ENCODE peak calls at places on chromosome 4, in five cellular contexts. One of them, this sample, is unnamed.

GRCh38 chr4:113784497-113785254 is 23.1 kb upstream of the CAMK2D start:
- DNase-seq in neural progenitor cell: no peak
- DNase-seq in uterus: no peak
- DNase-seq in BE2C: no peak
- DNase-seq in A549: peak; percentile 47
- DNase-seq in this sample: no peak

GRCh38 chr4:65954416-65954815 is 284.1 kb upstream of the EPHA5 start:
- DNase-seq in neural progenitor cell: no peak
- DNase-seq in uterus: no peak
- DNase-seq in BE2C: no peak
- DNase-seq in A549: no peak
- DNase-seq in this sample: no peak

GRCh38 chr4:96131186-96131585 is 291.3 kb downstream of the PDHA2 start:
- DNase-seq in neural progenitor cell: no peak
- DNase-seq in uterus: no peak
- DNase-seq in BE2C: no peak
- DNase-seq in A549: no peak
- DNase-seq in this sample: no peak

GRCh38 chr4:173763374-173763773 is 233.3 kb upstream of the HAND2 start:
- DNase-seq in neural progenitor cell: no peak
- DNase-seq in uterus: no peak
- DNase-seq in BE2C: no peak
- DNase-seq in A549: no peak
- DNase-seq in this sample: no peak

GRCh38 chr4:100269446-100269845 is 79.2 kb upstream of the DDIT4L start:
- DNase-seq in neural progenitor cell: no peak
- DNase-seq in uterus: no peak
- DNase-seq in BE2C: no peak
- DNase-seq in A549: no peak
- DNase-seq in this sample: no peak

GRCh38 chr4:182795446-182796238 is 121.5 kb downstream of the DCTD start:
- DNase-seq in neural progenitor cell: no peak
- DNase-seq in uterus: no peak
- DNase-seq in BE2C: no peak
- DNase-seq in A549: no peak
- DNase-seq in this sample: no peak

GRCh38 chr4:158845166-158846041 is 76.6 kb downstream of the FNIP2 start:
- DNase-seq in neural progenitor cell: no peak
- DNase-seq in uterus: no peak
- DNase-seq in BE2C: no peak
- DNase-seq in A549: no peak
- DNase-seq in this sample: peak; percentile 64

GRCh38 chr4:10045481-10045880 is 24.2 kb upstream of the SLC2A9 start:
- DNase-seq in neural progenitor cell: no peak
- DNase-seq in uterus: no peak
- DNase-seq in BE2C: no peak
- DNase-seq in A549: peak; percentile 60
- DNase-seq in this sample: no peak

GRCh38 chr4:40484346-40484745 is 145.3 kb downstream of the RBM47 start:
- DNase-seq in neural progenitor cell: no peak
- DNase-seq in uterus: no peak
- DNase-seq in BE2C: no peak
- DNase-seq in A549: no peak
- DNase-seq in this sample: no peak

GRCh38 chr4:56320293-56320692 is 67.0 kb downstream of the AASDH start:
- DNase-seq in neural progenitor cell: no peak
- DNase-seq in uterus: no peak
- DNase-seq in BE2C: no peak
- DNase-seq in A549: peak; percentile 3
- DNase-seq in this sample: no peak

GRCh38 chr4:184695178-184695896 is 38.6 kb downstream of the CENPU start:
- DNase-seq in neural progenitor cell: no peak
- DNase-seq in uterus: no peak
- DNase-seq in BE2C: peak; percentile 52
- DNase-seq in A549: no peak
- DNase-seq in this sample: no peak

GRCh38 chr4:8912506-8912905 is 40.9 kb upstream of the HMX1 start:
- DNase-seq in neural progenitor cell: no peak
- DNase-seq in uterus: no peak
- DNase-seq in BE2C: no peak
- DNase-seq in A549: no peak
- DNase-seq in this sample: no peak

GRCh38 chr4:74919783-74920182 is 13.1 kb upstream of the PARM1 start:
- DNase-seq in neural progenitor cell: no peak
- DNase-seq in uterus: no peak
- DNase-seq in BE2C: no peak
- DNase-seq in A549: no peak
- DNase-seq in this sample: no peak

GRCh38 chr4:64715741-64716140 is 306.5 kb upstream of the TECRL start:
- DNase-seq in neural progenitor cell: no peak
- DNase-seq in uterus: no peak
- DNase-seq in BE2C: no peak
- DNase-seq in A549: no peak
- DNase-seq in this sample: no peak

GRCh38 chr4:79922011-79922410 is 151.0 kb downstream of the ANTXR2 start:
- DNase-seq in neural progenitor cell: no peak
- DNase-seq in uterus: no peak
- DNase-seq in BE2C: no peak
- DNase-seq in A549: no peak
- DNase-seq in this sample: no peak

GRCh38 chr4:74118600-74119351 is 19.8 kb upstream of the CXCL2 start:
- DNase-seq in neural progenitor cell: no peak
- DNase-seq in uterus: no peak
- DNase-seq in BE2C: no peak
- DNase-seq in A549: no peak
- DNase-seq in this sample: no peak

GRCh38 chr4:84940960-84941359 is 25.5 kb downstream of the WDFY3 start:
- DNase-seq in neural progenitor cell: no peak
- DNase-seq in uterus: no peak
- DNase-seq in BE2C: no peak
- DNase-seq in A549: no peak
- DNase-seq in this sample: no peak

DNA sequence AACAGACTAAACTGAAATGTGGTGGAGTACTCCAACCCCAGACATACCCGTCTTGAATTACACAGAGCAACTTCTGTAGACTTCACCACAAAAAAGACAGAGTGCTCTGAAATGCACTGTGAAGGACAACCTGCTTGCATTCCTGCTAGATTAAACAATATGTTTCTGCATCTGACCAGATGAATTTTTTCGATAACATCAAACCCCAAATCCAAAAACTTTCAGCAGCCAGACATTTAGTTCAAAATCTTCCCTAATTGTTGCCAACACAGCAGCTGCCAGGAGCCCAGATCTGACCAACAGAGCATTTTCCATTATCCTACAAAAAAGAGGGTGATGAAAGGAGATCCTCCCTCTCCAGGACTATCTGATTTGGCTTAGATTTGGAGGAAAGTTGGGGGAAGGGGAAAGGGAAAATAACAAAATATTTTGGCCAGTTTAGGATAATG is 356.5 kb downstream of the PDGFC start:
- DNase-seq in neural progenitor cell: no peak
- DNase-seq in uterus: peak; percentile 47
- DNase-seq in BE2C: no peak
- DNase-seq in A549: no peak
- DNase-seq in this sample: no peak
- H3K4me3 ChIP-seq in neural progenitor cell: no peak overlapping the region
- H3K4me3 ChIP-seq in uterus: no peak overlapping the region
- H3K4me3 ChIP-seq in BE2C: no peak overlapping the region
- H3K4me3 ChIP-seq in A549: no peak overlapping the region
- H3K4me3 ChIP-seq in this sample: no peak overlapping the region

GRCh38 chr4:48334236-48334635 is 7.1 kb upstream of the SLAIN2 start:
- DNase-seq in neural progenitor cell: no peak
- DNase-seq in uterus: no peak
- DNase-seq in BE2C: no peak
- DNase-seq in A549: no peak
- DNase-seq in this sample: no peak
- H3K4me1 ChIP-seq in neural progenitor cell: no peaks in the 10 kb centered on the region
- H3K4me1 ChIP-seq in uterus: no peaks in the 10 kb centered on the region
- H3K4me1 ChIP-seq in BE2C: no peaks in the 10 kb centered on the region
- H3K4me1 ChIP-seq in A549: peaks cover 33% of the 10 kb centered on the region
- H3K4me1 ChIP-seq in this sample: no peaks in the 10 kb centered on the region

DNA sequence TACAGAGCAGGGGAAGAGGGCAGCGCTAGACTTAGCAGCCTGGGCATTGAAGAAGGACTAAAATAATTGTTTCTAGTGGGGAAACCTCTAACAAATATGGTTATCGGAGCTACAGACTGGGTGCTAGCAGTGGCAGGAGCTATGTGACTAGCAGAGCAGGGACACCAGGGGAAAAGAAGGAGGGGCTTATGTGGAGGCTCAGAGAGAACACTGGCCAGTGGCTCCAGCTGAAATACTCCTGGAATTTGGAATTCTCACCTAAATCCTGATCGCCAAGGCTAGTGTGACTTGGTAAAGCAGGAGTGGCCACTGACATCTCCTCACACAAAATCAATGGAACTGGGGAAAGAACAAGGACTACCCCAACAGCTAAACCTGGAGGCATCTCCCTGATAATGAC is 2.0 kb downstream of the TAPT1 start:
- DNase-seq in neural progenitor cell: peak; percentile 39
- DNase-seq in uterus: no peak
- DNase-seq in BE2C: no peak
- DNase-seq in A549: no peak
- DNase-seq in this sample: peak; percentile 71
- H3K4me3 ChIP-seq in neural progenitor cell: peak overlapping the region; percentile 99
- H3K4me3 ChIP-seq in uterus: no peak overlapping the region
- H3K4me3 ChIP-seq in BE2C: no peak overlapping the region
- H3K4me3 ChIP-seq in A549: peak overlapping the region; percentile 95
- H3K4me3 ChIP-seq in this sample: peak overlapping the region; percentile 90

GRCh38 chr4:1754336-1754735 is 33.0 kb downstream of the TACC3 start:
- DNase-seq in neural progenitor cell: no peak
- DNase-seq in uterus: no peak
- DNase-seq in BE2C: no peak
- DNase-seq in A549: no peak
- DNase-seq in this sample: no peak

GRCh38 chr4:1757836-1758235 is 35.3 kb upstream of the FGFR3 start:
- DNase-seq in neural progenitor cell: no peak
- DNase-seq in uterus: no peak
- DNase-seq in BE2C: no peak
- DNase-seq in A549: no peak
- DNase-seq in this sample: no peak

GRCh38 chr4:1755297-1755696 is 34.0 kb downstream of the TACC3 start:
- DNase-seq in neural progenitor cell: no peak
- DNase-seq in uterus: no peak
- DNase-seq in BE2C: no peak
- DNase-seq in A549: no peak
- DNase-seq in this sample: no peak

GRCh38 chr4:1756893-1757779 is 35.8 kb downstream of the TACC3 start:
- DNase-seq in neural progenitor cell: no peak
- DNase-seq in uterus: no peak
- DNase-seq in BE2C: no peak
- DNase-seq in A549: no peak
- DNase-seq in this sample: no peak

GRCh38 chr4:1756079-1756478 is 34.8 kb downstream of the TACC3 start:
- DNase-seq in neural progenitor cell: no peak
- DNase-seq in uterus: no peak
- DNase-seq in BE2C: no peak
- DNase-seq in A549: no peak
- DNase-seq in this sample: no peak
- H3K4me1 ChIP-seq in neural progenitor cell: peaks cover 20% of the 10 kb centered on the region
- H3K4me1 ChIP-seq in uterus: no peaks in the 10 kb centered on the region
- H3K4me1 ChIP-seq in BE2C: peaks cover 6% of the 10 kb centered on the region
- H3K4me1 ChIP-seq in A549: peaks cover 32% of the 10 kb centered on the region
- H3K4me1 ChIP-seq in this sample: no peaks in the 10 kb centered on the region

GRCh38 chr4:76420311-76420710 is 630 bp downstream of the CCDC158 start:
- DNase-seq in neural progenitor cell: no peak
- DNase-seq in uterus: no peak
- DNase-seq in BE2C: no peak
- DNase-seq in A549: no peak
- DNase-seq in this sample: no peak

GRCh38 chr4:76426272-76426671 is 5.3 kb upstream of the CCDC158 start:
- DNase-seq in neural progenitor cell: no peak
- DNase-seq in uterus: no peak
- DNase-seq in BE2C: no peak
- DNase-seq in A549: peak; percentile 7
- DNase-seq in this sample: no peak

GRCh38 chr4:76420901-76421581 is at the start of gene CCDC158:
- DNase-seq in neural progenitor cell: no peak
- DNase-seq in uterus: no peak
- DNase-seq in BE2C: peak; percentile 31
- DNase-seq in A549: no peak
- DNase-seq in this sample: no peak
- H3K4me3 ChIP-seq in neural progenitor cell: no peak within 1 kb of the TSS
- H3K4me3 ChIP-seq in uterus: peak within 1 kb of the TSS; percentile 15
- H3K4me3 ChIP-seq in BE2C: peak within 1 kb of the TSS; percentile 44
- H3K4me3 ChIP-seq in A549: peak within 1 kb of the TSS; percentile 49
- H3K4me3 ChIP-seq in this sample: no peak within 1 kb of the TSS

DNA sequence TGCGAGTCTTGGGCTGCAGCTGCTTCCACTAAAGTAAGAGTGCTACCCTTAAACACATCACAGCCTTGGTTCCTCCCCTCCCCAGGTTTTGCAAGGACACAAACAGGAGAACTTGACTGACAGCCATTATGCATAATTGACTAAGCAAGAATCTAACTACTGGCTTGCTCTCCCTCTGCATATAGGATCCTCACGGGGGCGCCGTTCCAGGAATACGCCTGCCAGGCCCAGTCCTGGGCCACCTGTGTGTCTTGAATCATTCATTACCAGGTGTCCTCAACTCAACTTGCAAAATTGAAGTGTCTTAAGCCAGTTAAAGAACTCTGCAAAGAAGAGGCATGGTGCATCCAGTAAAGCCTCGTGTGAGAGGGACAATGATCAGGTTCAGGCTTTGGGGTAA is 273.3 kb upstream of the HS3ST1 start:
- DNase-seq in neural progenitor cell: no peak
- DNase-seq in uterus: no peak
- DNase-seq in BE2C: no peak
- DNase-seq in A549: no peak
- DNase-seq in this sample: peak; percentile 62
- H3K4me1 ChIP-seq in neural progenitor cell: no peaks in the 10 kb centered on the region
- H3K4me1 ChIP-seq in uterus: no peaks in the 10 kb centered on the region
- H3K4me1 ChIP-seq in BE2C: no peaks in the 10 kb centered on the region
- H3K4me1 ChIP-seq in A549: peaks cover 3% of the 10 kb centered on the region
- H3K4me1 ChIP-seq in this sample: peaks cover 6% of the 10 kb centered on the region